ENCODE peak calls at places on chromosomes 16 and 17, in four cellular contexts. L is right atrium auricular region, C is left ventricle myocardium inferior, Q is tibial nerve. I is an unnamed sample. For H3K36me3, the result is how much of the 10 kb centered on the place peaks cover.

GRCh38 chr17:58995247-58995940 is 111.3 kb downstream of the TRIM37 start:
- DNase-seq in L (no peak), C (no peak), Q (no peak), I (no peak)

GRCh38 chr17:79370594-79370993 is 240.3 kb downstream of the RBFOX3 start:
- DNase-seq in Q (no peak), C (no peak), L (no peak), I (no peak)

GRCh38 chr17:9512323-9513168 is 63.1 kb downstream of the STX8 start:
- DNase-seq in L (no peak), Q (no peak), C (no peak), I (no peak)

GRCh38 chr17:34133350-34133749 is 121.7 kb upstream of the CCL2 start:
- DNase-seq in L (no peak), C (peak), Q (no peak), I (no peak)

GRCh38 chr17:61689610-61690180 is 98.7 kb upstream of the NACA2 start:
- DNase-seq in L (no peak), C (no peak), Q (no peak), I (no peak)

GRCh38 chr16:3131755-3132377 is 3.0 kb upstream of the ZNF213 start:
- DNase-seq in Q (no peak), L (no peak), C (no peak), I (peak)

GRCh38 chr17:1455291-1455747 is 713 bp downstream of the CRK start:
- DNase-seq in L (peak), C (peak), Q (peak), I (peak)

GRCh38 chr16:84753412-84754325 is 53.9 kb downstream of the USP10 start:
- DNase-seq in L (peak), Q (no peak), C (no peak), I (no peak)

GRCh38 chr17:73991260-73991659 is 212.2 kb upstream of the RPL38 start:
- DNase-seq in C (no peak), Q (no peak), L (no peak), I (no peak)

GRCh38 chr16:75491876-75492275 is 3.4 kb downstream of the CHST6 start:
- DNase-seq in Q (no peak), L (no peak), C (no peak), I (no peak)

GRCh38 chr17:15409721-15410247 is 57.6 kb downstream of the CDRT4 start:
- DNase-seq in C (peak), Q (peak), L (peak), I (peak)

GRCh38 chr16:27748868-27749546 is 199.1 kb downstream of the KATNIP start:
- DNase-seq in C (peak), Q (peak), L (no peak), I (no peak)

GRCh38 chr17:37065486-37066321 is 117.0 kb downstream of the AATF start:
- DNase-seq in C (no peak), Q (no peak), L (no peak), I (no peak)

GRCh38 chr17:60386475-60387058 is 5.4 kb downstream of the USP32 start:
- DNase-seq in L (no peak), C (no peak), Q (no peak), I (no peak)

GRCh38 chr16:82226327-82226726 is 56.3 kb upstream of the MPHOSPH6 start:
- DNase-seq in L (no peak), Q (no peak), C (no peak), I (no peak)

GRCh38 chr16:69619514-69619913 is 53.7 kb downstream of the NFAT5 start:
- DNase-seq in C (no peak), Q (no peak), L (no peak), I (no peak)

GRCh38 chr17:66584927-66585326 is 250.0 kb upstream of the CACNG5 start:
- DNase-seq in Q (no peak), C (no peak), L (no peak), I (no peak)

GRCh38 chr17:7330099-7331015 is 1.2 kb upstream of the NEURL4 start:
- DNase-seq in Q (peak), C (peak), L (peak), I (peak)

GRCh38 chr17:68512967-68513474 is 791 bp downstream of the PRKAR1A start:
- DNase-seq in Q (peak), L (peak), C (no peak), I (no peak)

GRCh38 chr16:73228649-73229048 is 180.7 kb upstream of the ZFHX3 start:
- DNase-seq in L (no peak), C (no peak), Q (no peak), I (no peak)
- H3K27ac ChIP-seq in L (peak), C (peak), Q (no peak), I (no peak)

GRCh38 chr17:17810374-17811248 is 26.2 kb downstream of the SREBF1 start:
- DNase-seq in L (no peak), C (no peak), Q (peak), I (no peak)
- H3K4me3 ChIP-seq in L (peak), C (peak), Q (peak), I (no peak)

GRCh38 chr16:31298958-31299357 is 39.2 kb downstream of the ITGAM start:
- DNase-seq in C (no peak), L (no peak), Q (no peak), I (no peak)

GRCh38 chr16:31295206-31295605 is 35.4 kb downstream of the ITGAM start:
- DNase-seq in L (no peak), C (no peak), Q (no peak), I (no peak)

GRCh38 chr16:31301708-31302400 is 42.1 kb downstream of the ITGAM start:
- DNase-seq in Q (peak), C (no peak), L (no peak), I (no peak)

GRCh38 chr16:31297496-31297895 is 37.7 kb downstream of the ITGAM start:
- DNase-seq in Q (no peak), L (no peak), C (no peak), I (no peak)

DNA sequence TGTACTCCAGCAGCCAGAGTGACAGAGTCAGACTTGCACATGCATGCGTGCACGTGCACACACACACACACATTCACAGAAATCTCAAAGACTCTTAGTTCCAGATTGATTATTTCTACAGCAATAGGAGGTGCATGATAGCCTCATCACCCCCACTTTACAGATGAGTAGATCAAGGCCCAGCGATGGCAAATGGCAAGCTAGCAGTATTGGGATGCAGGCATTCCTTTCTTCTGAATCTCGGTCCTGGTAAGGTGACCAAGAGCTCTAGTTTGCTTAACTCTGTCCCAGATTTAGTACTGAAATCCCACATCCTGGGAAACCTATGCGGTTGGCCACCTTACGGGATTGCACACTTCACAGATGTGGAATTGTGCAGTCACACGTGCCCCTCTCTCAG is 38.6 kb downstream of the ITGAM start:
- DNase-seq in C (no peak), Q (no peak), L (no peak), I (no peak)
- H3K36me3 ChIP-seq in C (under half), Q (under half), L (under half), I (under half)

GRCh38 chr17:82095777-82096708 is 2.0 kb downstream of the FASN start:
- DNase-seq in L (no peak), Q (no peak), C (peak), I (peak)
- H3K27ac ChIP-seq in L (no peak), Q (no peak), C (no peak), I (no peak)

GRCh38 chr16:66923866-66924265 is 1.5 kb downstream of the RRAD start:
- DNase-seq in C (no peak), Q (no peak), L (no peak), I (no peak)
- H3K4me3 ChIP-seq in C (peak), Q (peak), L (peak), I (peak)

DNA sequence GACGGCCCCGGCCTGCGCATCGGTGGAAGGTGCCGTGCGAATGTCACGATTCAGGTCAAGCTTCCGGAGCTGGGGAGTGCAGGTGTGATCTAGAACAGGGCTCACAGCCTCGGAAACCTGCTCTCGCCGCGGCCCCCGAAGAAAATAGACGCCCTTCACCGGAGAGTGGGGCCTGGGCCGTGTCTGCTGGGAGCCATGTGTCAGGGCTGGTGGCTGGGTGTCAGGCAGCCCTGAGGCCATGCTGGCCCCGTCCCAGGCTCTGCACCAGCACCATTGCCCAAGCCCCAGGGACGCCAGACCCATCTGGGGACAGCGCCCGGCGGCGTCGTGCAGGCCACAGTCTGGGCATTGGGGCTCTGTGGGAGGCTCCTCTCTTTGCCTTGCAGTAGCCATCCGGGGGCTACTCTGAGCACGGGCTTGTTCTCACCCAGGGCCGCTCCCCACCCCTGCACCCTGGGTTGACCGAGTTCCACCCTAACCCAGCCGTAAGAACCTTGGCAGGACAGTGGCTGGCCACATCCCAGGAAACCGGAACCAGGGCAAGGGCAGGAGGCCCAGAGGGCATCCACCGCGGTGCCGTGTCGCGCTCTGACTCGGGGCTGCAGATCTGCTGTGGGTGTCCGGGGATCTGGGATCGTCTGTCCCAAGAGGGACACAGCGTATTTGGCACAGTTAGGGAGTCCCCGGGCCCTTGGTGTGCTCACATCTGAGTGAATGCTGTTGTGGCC is 5.3 kb upstream of the NUDT16L1 start:
- DNase-seq in C (no peak), Q (no peak), L (no peak), I (peak)
- H3K36me3 ChIP-seq in C (half or more), Q (half or more), L (half or more), I (under half)

GRCh38 chr17:72946126-72946525 is 146.4 kb downstream of the SLC39A11 start:
- DNase-seq in C (no peak), Q (no peak), L (no peak), I (no peak)
- H3K27ac ChIP-seq in C (no peak), Q (no peak), L (no peak), I (no peak)

GRCh38 chr17:77476498-77476897 is 335.7 kb downstream of the SEC14L1 start:
- DNase-seq in Q (no peak), L (no peak), C (no peak), I (no peak)
- H3K4me3 ChIP-seq in Q (no peak), L (no peak), C (no peak), I (no peak)

I was measured in psoas muscle.